ENCODE peak calls at places on chromosomes 5 and 9, in eight cellular contexts. One of them, this sample, is unnamed.

GRCh38 chr9:93097496-93098205 is 1.6 kb downstream of the CARD19 start:
- DNase-seq in right lobe of liver: no peak
- DNase-seq in foreskin fibroblast: no peak
- DNase-seq in SK-N-SH: no peak
- DNase-seq in Caco-2: no peak
- DNase-seq in ascending aorta: peak; percentile 5
- DNase-seq in choroid plexus epithelial cell: no peak
- DNase-seq in kidney epithelial cell: no peak
- DNase-seq in this sample: no peak

GRCh38 chr5:168782172-168782571 is 203.0 kb upstream of the PANK3 start:
- DNase-seq in right lobe of liver: no peak
- DNase-seq in foreskin fibroblast: no peak
- DNase-seq in SK-N-SH: no peak
- DNase-seq in Caco-2: no peak
- DNase-seq in ascending aorta: no peak
- DNase-seq in choroid plexus epithelial cell: no peak
- DNase-seq in kidney epithelial cell: no peak
- DNase-seq in this sample: no peak

GRCh38 chr9:6845881-6846280 is 88.1 kb downstream of the KDM4C start:
- DNase-seq in right lobe of liver: no peak
- DNase-seq in foreskin fibroblast: no peak
- DNase-seq in SK-N-SH: peak; percentile 39
- DNase-seq in Caco-2: peak; percentile 75
- DNase-seq in ascending aorta: no peak
- DNase-seq in choroid plexus epithelial cell: peak; percentile 53
- DNase-seq in kidney epithelial cell: peak; percentile 21
- DNase-seq in this sample: no peak

GRCh38 chr5:118224546-118224945 is 763.8 kb downstream of the DTWD2 start:
- DNase-seq in right lobe of liver: no peak
- DNase-seq in foreskin fibroblast: peak; percentile 50
- DNase-seq in SK-N-SH: no peak
- DNase-seq in Caco-2: no peak
- DNase-seq in ascending aorta: no peak
- DNase-seq in choroid plexus epithelial cell: peak; percentile 7
- DNase-seq in kidney epithelial cell: peak; percentile 35
- DNase-seq in this sample: peak; percentile 45

GRCh38 chr5:147688965-147689364 is 93.6 kb downstream of the JAKMIP2 start:
- DNase-seq in right lobe of liver: no peak
- DNase-seq in foreskin fibroblast: no peak
- DNase-seq in SK-N-SH: no peak
- DNase-seq in Caco-2: no peak
- DNase-seq in ascending aorta: no peak
- DNase-seq in choroid plexus epithelial cell: peak; percentile 49
- DNase-seq in kidney epithelial cell: no peak
- DNase-seq in this sample: no peak

GRCh38 chr5:73114029-73114688 is 6.2 kb upstream of the TMEM171 start:
- DNase-seq in right lobe of liver: no peak
- DNase-seq in foreskin fibroblast: no peak
- DNase-seq in SK-N-SH: no peak
- DNase-seq in Caco-2: no peak
- DNase-seq in ascending aorta: no peak
- DNase-seq in choroid plexus epithelial cell: no peak
- DNase-seq in kidney epithelial cell: no peak
- DNase-seq in this sample: no peak

GRCh38 chr5:171630047-171630669 is 155.5 kb upstream of the SMIM23 start:
- DNase-seq in right lobe of liver: peak; percentile 62
- DNase-seq in foreskin fibroblast: peak; percentile 31
- DNase-seq in SK-N-SH: peak; percentile 91
- DNase-seq in Caco-2: peak; percentile 78
- DNase-seq in ascending aorta: no peak
- DNase-seq in choroid plexus epithelial cell: peak; percentile 65
- DNase-seq in kidney epithelial cell: no peak
- DNase-seq in this sample: no peak

GRCh38 chr5:29054694-29055093 is 2016.3 kb upstream of the CDH9 start:
- DNase-seq in right lobe of liver: no peak
- DNase-seq in foreskin fibroblast: no peak
- DNase-seq in SK-N-SH: no peak
- DNase-seq in Caco-2: no peak
- DNase-seq in ascending aorta: no peak
- DNase-seq in choroid plexus epithelial cell: no peak
- DNase-seq in kidney epithelial cell: no peak
- DNase-seq in this sample: no peak

GRCh38 chr9:113456235-113456634 is 7.3 kb upstream of the RGS3 start:
- DNase-seq in right lobe of liver: no peak
- DNase-seq in foreskin fibroblast: peak; percentile 15
- DNase-seq in SK-N-SH: no peak
- DNase-seq in Caco-2: no peak
- DNase-seq in ascending aorta: no peak
- DNase-seq in choroid plexus epithelial cell: peak; percentile 53
- DNase-seq in kidney epithelial cell: no peak
- DNase-seq in this sample: no peak

GRCh38 chr5:6338871-6339270 is 39.5 kb downstream of the MED10 start:
- DNase-seq in right lobe of liver: no peak
- DNase-seq in foreskin fibroblast: no peak
- DNase-seq in SK-N-SH: no peak
- DNase-seq in Caco-2: no peak
- DNase-seq in ascending aorta: no peak
- DNase-seq in choroid plexus epithelial cell: no peak
- DNase-seq in kidney epithelial cell: no peak
- DNase-seq in this sample: no peak

GRCh38 chr5:67732471-67732870 is 483.1 kb upstream of the PIK3R1 start:
- DNase-seq in right lobe of liver: no peak
- DNase-seq in foreskin fibroblast: no peak
- DNase-seq in SK-N-SH: no peak
- DNase-seq in Caco-2: no peak
- DNase-seq in ascending aorta: no peak
- DNase-seq in choroid plexus epithelial cell: no peak
- DNase-seq in kidney epithelial cell: no peak
- DNase-seq in this sample: no peak

GRCh38 chr9:34171753-34172535 is 6.9 kb upstream of the UBAP1 start:
- DNase-seq in right lobe of liver: peak; percentile 43
- DNase-seq in foreskin fibroblast: no peak
- DNase-seq in SK-N-SH: no peak
- DNase-seq in Caco-2: no peak
- DNase-seq in ascending aorta: no peak
- DNase-seq in choroid plexus epithelial cell: no peak
- DNase-seq in kidney epithelial cell: no peak
- DNase-seq in this sample: no peak

GRCh38 chr9:3237121-3237520 is 288.7 kb downstream of the RFX3 start:
- DNase-seq in right lobe of liver: no peak
- DNase-seq in foreskin fibroblast: no peak
- DNase-seq in SK-N-SH: no peak
- DNase-seq in Caco-2: no peak
- DNase-seq in ascending aorta: no peak
- DNase-seq in choroid plexus epithelial cell: no peak
- DNase-seq in kidney epithelial cell: no peak
- DNase-seq in this sample: no peak

GRCh38 chr5:119402081-119402480 is 46.3 kb downstream of the TNFAIP8 start:
- DNase-seq in right lobe of liver: no peak
- DNase-seq in foreskin fibroblast: no peak
- DNase-seq in SK-N-SH: no peak
- DNase-seq in Caco-2: no peak
- DNase-seq in ascending aorta: no peak
- DNase-seq in choroid plexus epithelial cell: no peak
- DNase-seq in kidney epithelial cell: no peak
- DNase-seq in this sample: no peak

GRCh38 chr9:95574866-95575553 is 58.2 kb upstream of the PTCH1 start:
- DNase-seq in right lobe of liver: no peak
- DNase-seq in foreskin fibroblast: no peak
- DNase-seq in SK-N-SH: no peak
- DNase-seq in Caco-2: no peak
- DNase-seq in ascending aorta: no peak
- DNase-seq in choroid plexus epithelial cell: no peak
- DNase-seq in kidney epithelial cell: no peak
- DNase-seq in this sample: no peak

GRCh38 chr5:57307516-57307915 is 133.7 kb downstream of the GPBP1 start:
- DNase-seq in right lobe of liver: no peak
- DNase-seq in foreskin fibroblast: no peak
- DNase-seq in SK-N-SH: no peak
- DNase-seq in Caco-2: no peak
- DNase-seq in ascending aorta: no peak
- DNase-seq in choroid plexus epithelial cell: no peak
- DNase-seq in kidney epithelial cell: no peak
- DNase-seq in this sample: no peak

GRCh38 chr9:135494791-135495559 is 5.5 kb upstream of the MRPS2 start:
- DNase-seq in right lobe of liver: peak; percentile 5
- DNase-seq in foreskin fibroblast: no peak
- DNase-seq in SK-N-SH: no peak
- DNase-seq in Caco-2: no peak
- DNase-seq in ascending aorta: no peak
- DNase-seq in choroid plexus epithelial cell: no peak
- DNase-seq in kidney epithelial cell: no peak
- DNase-seq in this sample: no peak

GRCh38 chr9:130117816-130118632 is 54.2 kb upstream of the NCS1 start:
- DNase-seq in right lobe of liver: no peak
- DNase-seq in foreskin fibroblast: peak; percentile 78
- DNase-seq in SK-N-SH: no peak
- DNase-seq in Caco-2: no peak
- DNase-seq in ascending aorta: peak; percentile 21
- DNase-seq in choroid plexus epithelial cell: peak; percentile 26
- DNase-seq in kidney epithelial cell: no peak
- DNase-seq in this sample: no peak

GRCh38 chr5:17398439-17398838 is 99.6 kb upstream of the TAF11L2 start:
- DNase-seq in right lobe of liver: no peak
- DNase-seq in foreskin fibroblast: peak; percentile 23
- DNase-seq in SK-N-SH: peak; percentile 60
- DNase-seq in Caco-2: no peak
- DNase-seq in ascending aorta: no peak
- DNase-seq in choroid plexus epithelial cell: peak; percentile 90
- DNase-seq in kidney epithelial cell: peak; percentile 83
- DNase-seq in this sample: peak; percentile 76

GRCh38 chr5:99928490-99928889 is 606.7 kb upstream of the FAM174A start:
- DNase-seq in right lobe of liver: no peak
- DNase-seq in foreskin fibroblast: no peak
- DNase-seq in SK-N-SH: no peak
- DNase-seq in Caco-2: no peak
- DNase-seq in ascending aorta: no peak
- DNase-seq in choroid plexus epithelial cell: no peak
- DNase-seq in kidney epithelial cell: no peak
- DNase-seq in this sample: no peak

DNA sequence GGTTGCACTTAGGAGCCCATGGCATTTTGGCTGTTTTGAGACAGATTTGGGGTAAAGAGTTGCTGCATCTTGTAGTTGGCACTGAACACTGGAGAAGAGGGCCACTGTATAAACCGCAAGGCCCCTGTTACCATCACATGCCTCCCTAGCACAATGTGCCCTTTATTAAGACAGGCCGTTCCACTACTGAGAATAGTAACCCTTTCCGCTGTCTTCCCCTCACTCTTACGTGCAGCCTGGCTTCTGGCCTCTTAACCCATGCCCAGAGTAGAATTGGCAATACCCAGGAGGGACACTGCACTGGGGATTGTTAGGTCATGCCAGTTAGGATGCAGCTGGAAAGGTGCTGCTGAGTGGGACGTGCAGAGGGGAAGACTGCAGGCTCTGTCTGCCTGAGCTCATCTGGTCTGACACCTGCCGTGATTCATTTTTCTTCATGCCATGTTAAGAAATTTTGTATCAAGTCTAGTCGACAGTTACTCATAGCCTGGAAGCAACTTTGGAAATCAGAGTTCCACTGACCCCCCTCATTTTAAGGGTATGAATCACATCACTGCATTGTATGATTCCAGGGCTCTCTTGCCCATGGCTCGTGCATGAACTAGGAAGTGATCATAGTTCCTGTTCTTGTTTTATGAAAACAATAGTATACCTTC is 146.9 kb upstream of the DMRT1 start:
- DNase-seq in right lobe of liver: peak; percentile 44
- DNase-seq in foreskin fibroblast: peak; percentile 89
- DNase-seq in SK-N-SH: no peak
- DNase-seq in Caco-2: no peak
- DNase-seq in ascending aorta: no peak
- DNase-seq in choroid plexus epithelial cell: peak; percentile 74
- DNase-seq in kidney epithelial cell: peak; percentile 79
- DNase-seq in this sample: peak; percentile 67
- H3K4me3 ChIP-seq in right lobe of liver: no peak overlapping the region
- H3K4me3 ChIP-seq in foreskin fibroblast: peak overlapping the region; percentile 41
- H3K4me3 ChIP-seq in SK-N-SH: peak overlapping the region; percentile 54
- H3K4me3 ChIP-seq in Caco-2: no peak overlapping the region
- H3K4me3 ChIP-seq in ascending aorta: peak overlapping the region; percentile 47
- H3K4me3 ChIP-seq in choroid plexus epithelial cell: no peak overlapping the region
- H3K4me3 ChIP-seq in kidney epithelial cell: no peak overlapping the region
- H3K4me3 ChIP-seq in this sample: peak overlapping the region; percentile 34

DNA sequence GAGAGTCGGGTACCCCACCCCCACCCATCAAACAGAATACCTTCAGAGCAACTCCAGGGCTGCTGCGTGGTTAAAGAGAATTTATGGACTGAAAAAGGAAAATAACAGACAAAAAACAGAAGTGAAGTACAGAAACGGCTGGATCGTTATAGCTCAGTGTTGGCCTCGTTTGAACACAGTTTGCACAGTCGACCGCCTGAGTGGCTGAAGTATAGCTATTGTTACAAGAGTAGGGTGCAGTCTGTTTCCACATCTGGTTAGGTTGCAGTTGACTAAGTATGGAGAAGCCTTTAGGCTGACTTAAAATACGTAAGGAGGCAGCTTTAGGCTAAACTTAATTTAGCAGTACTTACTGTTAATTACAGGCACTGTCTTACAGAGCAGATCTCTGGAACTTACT is 121.2 kb downstream of the GCNT1 start:
- DNase-seq in right lobe of liver: no peak
- DNase-seq in foreskin fibroblast: no peak
- DNase-seq in SK-N-SH: no peak
- DNase-seq in Caco-2: no peak
- DNase-seq in ascending aorta: no peak
- DNase-seq in choroid plexus epithelial cell: no peak
- DNase-seq in kidney epithelial cell: no peak
- DNase-seq in this sample: no peak
- TF ChIP-seq CTCF in right lobe of liver: no peak
- TF ChIP-seq CTCF in foreskin fibroblast: no peak
- TF ChIP-seq CTCF in SK-N-SH: no peak
- TF ChIP-seq CTCF in Caco-2: no peak
- TF ChIP-seq CTCF in ascending aorta: no peak
- TF ChIP-seq CTCF in choroid plexus epithelial cell: no peak
- TF ChIP-seq CTCF in kidney epithelial cell: no peak
- TF ChIP-seq CTCF in this sample: no peak

GRCh38 chr9:137620581-137620980 is 1.8 kb downstream of the EHMT1 start:
- DNase-seq in right lobe of liver: no peak
- DNase-seq in foreskin fibroblast: no peak
- DNase-seq in SK-N-SH: no peak
- DNase-seq in Caco-2: no peak
- DNase-seq in ascending aorta: no peak
- DNase-seq in choroid plexus epithelial cell: no peak
- DNase-seq in kidney epithelial cell: no peak
- DNase-seq in this sample: no peak
- H3K4me3 ChIP-seq in right lobe of liver: no peak overlapping the region
- H3K4me3 ChIP-seq in foreskin fibroblast: peak overlapping the region; percentile 83
- H3K4me3 ChIP-seq in SK-N-SH: no peak overlapping the region
- H3K4me3 ChIP-seq in Caco-2: no peak overlapping the region
- H3K4me3 ChIP-seq in ascending aorta: peak overlapping the region; percentile 71
- H3K4me3 ChIP-seq in choroid plexus epithelial cell: no peak overlapping the region
- H3K4me3 ChIP-seq in kidney epithelial cell: no peak overlapping the region
- H3K4me3 ChIP-seq in this sample: no peak overlapping the region

DNA sequence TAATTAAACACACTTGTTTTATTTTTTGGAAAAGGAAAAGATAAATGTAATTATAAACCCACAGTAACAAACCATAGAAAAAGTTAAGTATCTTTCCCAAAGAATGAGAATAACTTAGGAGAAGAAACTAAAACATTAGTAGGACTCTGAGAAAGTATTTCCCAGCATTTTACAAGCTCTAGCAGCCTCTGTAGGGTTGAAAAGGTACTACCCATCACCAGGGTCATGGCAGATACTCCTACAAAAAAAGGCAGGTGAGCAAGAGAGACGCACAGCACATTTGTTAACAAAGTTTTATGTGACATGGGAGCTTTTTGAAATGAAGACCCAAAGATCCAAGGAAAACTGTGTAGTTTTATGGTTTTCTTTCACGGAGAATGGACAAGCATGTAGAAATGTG is 77.7 kb upstream of the FAM169A start:
- DNase-seq in right lobe of liver: no peak
- DNase-seq in foreskin fibroblast: no peak
- DNase-seq in SK-N-SH: no peak
- DNase-seq in Caco-2: no peak
- DNase-seq in ascending aorta: no peak
- DNase-seq in choroid plexus epithelial cell: no peak
- DNase-seq in kidney epithelial cell: no peak
- DNase-seq in this sample: no peak
- TF ChIP-seq CTCF in right lobe of liver: peak; percentile 14
- TF ChIP-seq CTCF in foreskin fibroblast: no peak
- TF ChIP-seq CTCF in SK-N-SH: peak; percentile 34
- TF ChIP-seq CTCF in Caco-2: peak; percentile 73
- TF ChIP-seq CTCF in ascending aorta: peak; percentile 38
- TF ChIP-seq CTCF in choroid plexus epithelial cell: peak; percentile 30
- TF ChIP-seq CTCF in kidney epithelial cell: peak; percentile 22
- TF ChIP-seq CTCF in this sample: no peak